ENCODE peak calls at places on chromosomes 11 and 22, in seven cellular contexts. U is mesendoderm, G is IMR-90, M is H1, S is mesenchymal stem cell, A is H9, B is trophoblast cell. T is an unnamed sample.

GRCh38 chr11:36818410-36818809 is 220.4 kb upstream of the RAG2 start:
- DNase-seq in S (no peak), A (peak), M (peak), B (no peak), U (peak), G (no peak), T (no peak)

GRCh38 chr11:33268945-33269567 is 11.9 kb downstream of the HIPK3 start:
- DNase-seq in S (peak), A (no peak), B (no peak), G (peak), M (no peak), U (no peak), T (no peak)

GRCh38 chr11:16981651-16982194 is 32.5 kb downstream of the PLEKHA7 start:
- DNase-seq in M (no peak), S (peak), U (peak), A (peak), G (peak), B (peak), T (peak)

GRCh38 chr22:20456064-20456721 is 18.6 kb upstream of the SCARF2 start:
- DNase-seq in G (peak), A (peak), B (peak), S (peak), U (peak), M (peak), T (peak)

GRCh38 chr11:95715777-95716241 is 73.8 kb downstream of the FAM76B start:
- DNase-seq in S (no peak), A (no peak), U (no peak), M (no peak), G (no peak), B (no peak), T (no peak)

GRCh38 chr11:132784441-132784840 is 747.9 kb downstream of the OPCML start:
- DNase-seq in S (peak), B (no peak), U (no peak), M (no peak), A (no peak), G (peak), T (no peak)

GRCh38 chr11:133386262-133386661 is 146.0 kb downstream of the OPCML start:
- DNase-seq in M (no peak), S (no peak), U (no peak), A (no peak), B (no peak), G (no peak), T (no peak)

GRCh38 chr11:13983081-13983751 is 20.7 kb downstream of the SPON1 start:
- DNase-seq in A (no peak), G (peak), U (no peak), M (no peak), B (no peak), S (peak), T (no peak)

GRCh38 chr11:102807921-102808320 is 10.0 kb upstream of the MMP1 start:
- DNase-seq in G (peak), U (peak), M (peak), B (peak), A (peak), S (peak), T (no peak)

GRCh38 chr22:25598609-25599008 is 34.1 kb downstream of the GRK3 start:
- DNase-seq in A (no peak), S (no peak), U (no peak), B (no peak), G (no peak), M (no peak), T (no peak)

GRCh38 chr11:61841636-61842332 is 13.7 kb downstream of the FADS2 start:
- DNase-seq in S (no peak), M (no peak), G (no peak), U (no peak), A (no peak), B (no peak), T (no peak)

GRCh38 chr11:17410606-17411379 is 22.3 kb upstream of the KCNJ11 start:
- DNase-seq in G (no peak), M (no peak), B (no peak), U (no peak), A (no peak), S (no peak), T (no peak)

GRCh38 chr22:29122041-29122440 is 49.2 kb downstream of the KREMEN1 start:
- DNase-seq in U (no peak), G (no peak), S (no peak), A (no peak), B (no peak), M (no peak), T (no peak)

GRCh38 chr11:69238562-69239319 is 55.2 kb upstream of the MYEOV start:
- DNase-seq in B (no peak), M (no peak), A (peak), S (no peak), U (no peak), G (no peak), T (no peak)

GRCh38 chr11:113531575-113532451 is 56.6 kb upstream of the DRD2 start:
- DNase-seq in A (no peak), U (no peak), B (no peak), M (no peak), S (no peak), G (no peak), T (no peak)

GRCh38 chr11:12288212-12288933 is 89.0 kb upstream of the PARVA start:
- DNase-seq in A (peak), S (peak), G (peak), B (peak), U (peak), M (peak), T (peak)

GRCh38 chr11:73478737-73479347 is 102.6 kb downstream of the RELT start:
- DNase-seq in A (peak), G (peak), M (no peak), B (no peak), S (peak), U (peak), T (no peak)

GRCh38 chr11:90661233-90661632 is 438.4 kb upstream of the CHORDC1 start:
- DNase-seq in B (no peak), M (no peak), U (no peak), A (no peak), G (no peak), S (no peak), T (no peak)

GRCh38 chr11:90656171-90656570 is 433.3 kb upstream of the CHORDC1 start:
- DNase-seq in B (no peak), S (no peak), A (no peak), G (no peak), U (no peak), M (no peak), T (no peak)
- H2BK120ac ChIP-seq in B (no peak), S (no peak), A (no peak), G (no peak), U (no peak), M (no peak), T (no peak)

GRCh38 chr11:35152575-35152974 is 13.6 kb downstream of the CD44 start:
- DNase-seq in A (no peak), U (peak), M (no peak), B (no peak), G (no peak), S (no peak), T (no peak)

GRCh38 chr11:35153280-35153679 is 14.3 kb downstream of the CD44 start:
- DNase-seq in B (no peak), M (no peak), A (no peak), G (no peak), U (no peak), S (no peak), T (no peak)

GRCh38 chr11:35151241-35151640 is 12.3 kb downstream of the CD44 start:
- DNase-seq in B (no peak), A (no peak), G (no peak), S (peak), M (no peak), U (no peak), T (no peak)

GRCh38 chr11:35154960-35155359 is 16.0 kb downstream of the CD44 start:
- DNase-seq in S (no peak), G (no peak), U (no peak), B (no peak), A (no peak), M (no peak), T (no peak)

DNA sequence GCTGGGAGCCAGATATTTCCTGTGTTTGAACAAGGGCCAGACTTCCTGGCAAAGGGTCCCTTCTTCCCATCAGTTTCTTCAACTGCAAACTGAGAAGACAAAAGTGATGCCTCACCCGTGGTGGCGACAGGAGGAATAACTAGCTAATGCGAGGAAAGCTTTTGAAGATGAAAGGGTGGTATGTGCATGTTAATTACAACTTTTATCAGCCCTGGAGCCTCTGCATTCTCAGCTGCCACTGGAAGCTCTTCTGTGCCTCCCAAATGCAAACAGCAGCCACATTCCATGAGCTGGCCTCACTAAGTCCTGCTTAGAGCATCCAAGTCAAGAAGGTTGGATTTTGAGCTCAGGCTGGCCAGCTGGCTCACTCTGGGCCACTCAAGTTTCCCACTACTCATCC is 12.9 kb downstream of the CD44 start:
- DNase-seq in S (no peak), B (no peak), U (peak), A (peak), G (no peak), M (no peak), T (no peak)
- H2AK5ac ChIP-seq in S (no peak), B (no peak), U (no peak), A (no peak), G (no peak), M (no peak), T (no peak)

GRCh38 chr22:17589810-17590375 is 26.6 kb downstream of the SLC25A18 start:
- DNase-seq in S (no peak), A (no peak), M (no peak), G (no peak), U (no peak), B (no peak), T (no peak)
- H2BK120ac ChIP-seq in S (no peak), A (no peak), M (no peak), G (no peak), U (no peak), B (no peak), T (no peak)

DNA sequence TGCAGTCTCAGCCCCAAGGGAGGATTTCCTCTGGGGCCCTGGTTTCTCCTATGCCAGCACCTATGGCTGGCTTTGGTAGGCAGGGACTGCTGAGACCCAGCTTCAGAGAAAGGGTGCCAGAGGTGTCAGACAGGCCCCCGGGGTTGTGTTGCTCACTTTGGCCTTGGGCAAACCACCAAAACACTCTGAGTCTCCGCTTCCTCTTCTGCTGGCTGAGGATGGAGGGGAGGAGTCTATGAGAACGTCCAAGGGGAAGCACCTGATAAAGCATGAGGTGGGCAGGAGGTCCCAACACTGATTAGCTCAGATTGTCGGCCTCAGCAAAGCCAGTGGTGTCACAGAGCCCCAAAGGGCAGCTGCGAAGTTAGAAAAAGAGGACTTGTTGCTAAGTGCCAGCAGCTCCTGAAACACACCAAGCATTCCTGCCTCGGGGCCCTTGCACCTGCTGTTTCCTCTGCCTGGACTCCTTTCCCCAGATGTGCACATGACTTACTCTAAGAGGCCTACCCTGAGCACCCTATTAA is 10.5 kb downstream of the SMTNL1 start:
- DNase-seq in U (peak), A (no peak), G (no peak), S (no peak), M (no peak), B (peak), T (no peak)
- H2AK5ac ChIP-seq in U (no peak), A (no peak), G (no peak), S (no peak), M (no peak), B (no peak), T (no peak)

GRCh38 chr22:40235418-40235817 is 57.7 kb downstream of the TNRC6B start:
- DNase-seq in S (no peak), A (no peak), G (no peak), B (no peak), M (no peak), U (no peak), T (no peak)

GRCh38 chr22:40238425-40239344 is 61.0 kb downstream of the TNRC6B start:
- DNase-seq in S (peak), U (no peak), B (no peak), A (no peak), G (peak), M (no peak), T (no peak)

GRCh38 chr22:40237788-40238424 is 60.2 kb downstream of the TNRC6B start:
- DNase-seq in A (no peak), U (no peak), B (no peak), G (no peak), M (no peak), S (no peak), T (no peak)

GRCh38 chr22:40236131-40236665 is 58.5 kb downstream of the TNRC6B start:
- DNase-seq in S (no peak), B (no peak), G (no peak), A (no peak), U (no peak), M (no peak), T (no peak)

GRCh38 chr22:40237241-40237640 is 59.5 kb downstream of the TNRC6B start:
- DNase-seq in S (no peak), U (no peak), B (no peak), M (no peak), A (peak), G (no peak), T (no peak)
- H2BK120ac ChIP-seq in S (no peak), U (no peak), B (no peak), M (no peak), A (no peak), G (no peak), T (no peak)

DNA sequence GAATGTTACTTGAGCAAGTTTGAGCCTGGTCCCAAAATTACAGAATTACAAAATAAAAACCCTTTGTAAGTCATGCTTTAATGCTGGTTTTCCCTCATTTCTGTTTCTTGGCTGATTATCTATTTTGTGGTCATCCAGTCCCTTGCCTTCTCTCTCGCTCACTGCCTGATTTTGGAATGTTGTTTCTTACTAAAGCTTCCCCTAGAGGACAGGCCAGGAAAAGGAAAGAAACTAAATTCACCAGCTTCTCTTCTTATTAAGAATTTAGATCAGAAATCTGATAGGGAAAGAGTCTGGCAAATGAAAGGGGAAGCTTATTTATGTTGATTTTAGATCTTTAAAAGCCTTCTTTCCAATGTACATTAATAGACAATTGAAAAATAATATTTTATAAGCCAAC is 16.6 kb upstream of the BDNF start:
- DNase-seq in M (no peak), U (peak), B (no peak), S (peak), G (peak), A (no peak), T (no peak)
- H2AK5ac ChIP-seq in M (no peak), U (no peak), B (no peak), S (no peak), G (no peak), A (no peak), T (no peak)

T was measured in neuronal stem cell.